ENCODE peak calls at places on chromosomes 12 and 14, in four cellular contexts. One of them, this sample, is unnamed. For H3K9me3 and H3K4me1, the result is how much of the 10 kb centered on the place peaks cover.

GRCh38 chr12:29288031-29288430 is 92.9 kb downstream of the ERGIC2 start:
- DNase-seq in H1: no peak
- DNase-seq in GM12878: no peak
- DNase-seq in HepG2: no peak
- DNase-seq in this sample: no peak

GRCh38 chr12:49323524-49324097 is 556 bp downstream of the TROAP start:
- DNase-seq in H1: no peak
- DNase-seq in GM12878: no peak
- DNase-seq in HepG2: no peak
- DNase-seq in this sample: no peak

GRCh38 chr12:12194206-12194605 is 72.6 kb downstream of the LRP6 start:
- DNase-seq in H1: no peak
- DNase-seq in GM12878: no peak
- DNase-seq in HepG2: peak
- DNase-seq in this sample: no peak

GRCh38 chr12:68482660-68483059 is 128.0 kb upstream of the RAP1B start:
- DNase-seq in H1: no peak
- DNase-seq in GM12878: peak
- DNase-seq in HepG2: no peak
- DNase-seq in this sample: no peak

GRCh38 chr14:53391631-53392030 is 238.5 kb upstream of the DDHD1 start:
- DNase-seq in H1: no peak
- DNase-seq in GM12878: no peak
- DNase-seq in HepG2: no peak
- DNase-seq in this sample: no peak

GRCh38 chr12:114903394-114903748 is 219.4 kb upstream of the TBX3 start:
- DNase-seq in H1: no peak
- DNase-seq in GM12878: no peak
- DNase-seq in HepG2: no peak
- DNase-seq in this sample: no peak

GRCh38 chr12:50201987-50202521 is 34.9 kb upstream of the CERS5 start:
- DNase-seq in H1: no peak
- DNase-seq in GM12878: no peak
- DNase-seq in HepG2: no peak
- DNase-seq in this sample: no peak

GRCh38 chr14:104316723-104317499 is 178.5 kb downstream of the KIF26A start:
- DNase-seq in H1: no peak
- DNase-seq in GM12878: no peak
- DNase-seq in HepG2: no peak
- DNase-seq in this sample: no peak

GRCh38 chr14:28297559-28297958 is 469.0 kb upstream of the FOXG1 start:
- DNase-seq in H1: no peak
- DNase-seq in GM12878: no peak
- DNase-seq in HepG2: no peak
- DNase-seq in this sample: no peak

GRCh38 chr12:132357623-132358186 is 28.3 kb upstream of the GALNT9 start:
- DNase-seq in H1: no peak
- DNase-seq in GM12878: no peak
- DNase-seq in HepG2: no peak
- DNase-seq in this sample: no peak

GRCh38 chr12:132355742-132356681 is 26.6 kb upstream of the GALNT9 start:
- DNase-seq in H1: no peak
- DNase-seq in GM12878: no peak
- DNase-seq in HepG2: no peak
- DNase-seq in this sample: no peak

GRCh38 chr12:132354211-132354981 is 25.0 kb upstream of the GALNT9 start:
- DNase-seq in H1: no peak
- DNase-seq in GM12878: no peak
- DNase-seq in HepG2: no peak
- DNase-seq in this sample: no peak

GRCh38 chr12:132354982-132355680 is 25.7 kb upstream of the GALNT9 start:
- DNase-seq in H1: no peak
- DNase-seq in GM12878: no peak
- DNase-seq in HepG2: no peak
- DNase-seq in this sample: no peak

GRCh38 chr12:132356686-132357622 is 27.6 kb upstream of the GALNT9 start:
- DNase-seq in H1: peak
- DNase-seq in GM12878: no peak
- DNase-seq in HepG2: no peak
- DNase-seq in this sample: peak
- TF ChIP-seq SUZ12 in H1: no peak
- TF ChIP-seq SUZ12 in GM12878: no peak
- TF ChIP-seq SUZ12 in HepG2: no peak
- TF ChIP-seq SUZ12 in this sample: no peak

GRCh38 chr12:38155020-38155395 is 161.6 kb upstream of the ALG10B start:
- DNase-seq in H1: no peak
- DNase-seq in GM12878: no peak
- DNase-seq in HepG2: no peak
- DNase-seq in this sample: no peak

GRCh38 chr12:38155526-38156496 is 160.8 kb upstream of the ALG10B start:
- DNase-seq in H1: no peak
- DNase-seq in GM12878: no peak
- DNase-seq in HepG2: no peak
- DNase-seq in this sample: no peak

GRCh38 chr12:38157274-38157932 is 159.2 kb upstream of the ALG10B start:
- DNase-seq in H1: no peak
- DNase-seq in GM12878: no peak
- DNase-seq in HepG2: no peak
- DNase-seq in this sample: no peak

GRCh38 chr12:38157933-38158401 is 158.6 kb upstream of the ALG10B start:
- DNase-seq in H1: no peak
- DNase-seq in GM12878: no peak
- DNase-seq in HepG2: no peak
- DNase-seq in this sample: no peak

DNA sequence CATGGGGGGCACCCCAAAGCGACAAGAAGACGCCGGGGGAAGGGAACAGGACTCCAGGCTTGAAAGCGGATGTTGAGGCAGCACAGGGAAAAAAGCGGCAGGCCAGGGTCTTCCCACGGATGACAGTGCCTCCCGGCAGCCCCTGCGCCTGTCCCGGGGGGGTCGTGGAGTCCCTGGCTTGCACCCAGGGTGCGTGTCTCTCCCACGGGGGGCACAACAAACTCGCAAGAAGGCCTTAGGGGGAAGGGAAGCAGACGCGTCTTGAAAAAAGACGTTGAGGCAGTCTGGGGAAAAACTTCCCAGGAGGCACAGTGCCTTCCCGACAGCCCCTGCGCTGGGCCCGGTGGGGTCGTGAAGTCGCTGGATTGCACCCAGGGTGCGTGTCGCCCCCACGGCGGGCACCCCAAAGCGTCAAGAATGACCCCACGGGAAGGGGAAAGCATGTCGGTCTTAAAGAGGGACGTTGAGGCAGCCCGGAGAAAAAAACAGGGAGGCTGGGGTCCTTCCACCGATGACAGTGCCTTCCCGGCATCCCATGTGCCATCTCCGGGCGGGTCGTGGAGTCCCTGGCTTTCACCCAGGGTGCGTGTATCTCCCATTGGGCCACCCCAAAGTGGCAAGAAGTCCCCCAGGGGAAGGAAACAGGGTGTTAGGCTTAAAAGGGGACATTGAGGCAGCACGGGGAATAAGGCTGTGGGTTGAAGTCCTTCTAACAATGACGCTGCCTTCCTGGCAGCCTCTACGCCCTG is 159.9 kb upstream of the ALG10B start:
- DNase-seq in H1: no peak
- DNase-seq in GM12878: no peak
- DNase-seq in HepG2: no peak
- DNase-seq in this sample: no peak
- H3K9me3 ChIP-seq in H1: half or more
- H3K9me3 ChIP-seq in GM12878: under half
- H3K9me3 ChIP-seq in HepG2: under half
- H3K9me3 ChIP-seq in this sample: under half

GRCh38 chr12:62725781-62726180 is 209.2 kb downstream of the PPM1H start:
- DNase-seq in H1: no peak
- DNase-seq in GM12878: no peak
- DNase-seq in HepG2: no peak
- DNase-seq in this sample: no peak

GRCh38 chr12:62724285-62724684 is 210.7 kb downstream of the PPM1H start:
- DNase-seq in H1: no peak
- DNase-seq in GM12878: no peak
- DNase-seq in HepG2: no peak
- DNase-seq in this sample: no peak

GRCh38 chr12:62724947-62725447 is 210.0 kb downstream of the PPM1H start:
- DNase-seq in H1: peak
- DNase-seq in GM12878: no peak
- DNase-seq in HepG2: peak
- DNase-seq in this sample: peak

GRCh38 chr12:62720661-62721330 is 214.2 kb downstream of the PPM1H start:
- DNase-seq in H1: no peak
- DNase-seq in GM12878: no peak
- DNase-seq in HepG2: no peak
- DNase-seq in this sample: no peak

DNA sequence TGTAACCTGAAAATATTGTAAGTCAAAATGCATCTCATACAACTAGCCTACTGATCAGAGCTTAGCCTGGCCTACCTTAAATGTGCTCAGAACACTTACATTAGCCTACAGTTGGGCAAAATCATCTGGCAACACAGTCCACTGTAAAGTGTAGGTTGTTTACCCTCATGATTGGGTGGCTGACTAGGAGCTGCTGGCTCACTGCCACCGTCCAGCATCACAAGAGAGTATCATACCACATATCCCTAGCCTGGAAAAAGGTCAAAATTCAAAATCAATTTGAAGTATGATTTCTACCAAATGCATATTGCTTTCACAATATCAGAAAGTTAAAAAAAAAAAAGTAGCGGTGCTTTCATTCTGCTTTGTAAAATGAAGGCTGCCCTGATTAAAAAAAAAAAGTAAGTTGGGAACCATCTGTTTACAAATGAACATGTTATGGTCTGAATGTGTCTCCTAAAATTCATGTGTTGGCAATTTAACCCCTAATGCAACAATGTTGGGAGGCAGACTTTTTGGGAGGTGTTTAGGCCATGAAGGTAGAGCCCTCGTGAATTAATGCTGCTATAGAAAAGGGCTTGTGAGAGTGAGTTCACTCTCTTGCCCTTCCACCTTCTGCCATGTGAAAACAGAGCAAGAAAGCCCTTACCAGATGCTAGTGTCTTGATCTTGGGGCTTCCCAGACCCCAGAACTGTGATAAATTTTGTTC is 211.8 kb downstream of the PPM1H start:
- DNase-seq in H1: no peak
- DNase-seq in GM12878: no peak
- DNase-seq in HepG2: no peak
- DNase-seq in this sample: no peak
- H3K4me1 ChIP-seq in H1: under half
- H3K4me1 ChIP-seq in GM12878: under half
- H3K4me1 ChIP-seq in HepG2: under half
- H3K4me1 ChIP-seq in this sample: under half

DNA sequence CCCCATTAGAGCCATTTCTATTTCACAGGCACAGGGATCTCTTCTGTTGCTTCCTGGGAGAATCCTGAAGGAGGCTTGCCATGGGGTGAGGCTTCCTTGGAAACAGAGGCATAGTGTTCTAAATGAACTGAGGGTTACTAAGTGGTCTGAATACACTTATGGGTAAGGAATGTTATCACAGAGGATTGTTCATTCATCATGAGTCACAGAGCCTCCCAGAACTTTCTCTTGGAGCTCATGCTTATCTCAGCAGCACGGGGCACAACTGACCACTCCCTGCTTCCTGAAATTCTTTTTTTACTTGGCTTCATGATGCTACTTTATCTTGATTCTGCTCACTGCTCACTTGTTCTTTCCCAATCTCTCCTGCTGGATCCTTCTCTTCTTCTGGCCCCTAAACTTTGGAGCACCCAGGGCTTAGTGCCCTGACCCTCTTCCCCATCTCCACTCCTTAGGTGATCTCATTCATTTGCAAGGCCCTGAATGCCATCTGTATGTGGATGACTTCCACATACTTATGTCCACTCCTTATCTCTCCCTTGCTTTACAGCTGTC is 57.9 kb downstream of the ANO6 start:
- DNase-seq in H1: no peak
- DNase-seq in GM12878: no peak
- DNase-seq in HepG2: peak
- DNase-seq in this sample: no peak
- TF ChIP-seq SUZ12 in H1: no peak
- TF ChIP-seq SUZ12 in GM12878: no peak
- TF ChIP-seq SUZ12 in HepG2: no peak
- TF ChIP-seq SUZ12 in this sample: no peak

GRCh38 chr14:106807493-106807892 is 1281.1 kb downstream of the TMEM121 start:
- DNase-seq in H1: no peak
- DNase-seq in GM12878: no peak
- DNase-seq in HepG2: no peak
- DNase-seq in this sample: no peak

GRCh38 chr14:106808907-106809306 is 1282.5 kb downstream of the TMEM121 start:
- DNase-seq in H1: no peak
- DNase-seq in GM12878: no peak
- DNase-seq in HepG2: no peak
- DNase-seq in this sample: no peak

GRCh38 chr14:106808458-106808857 is 1282.1 kb downstream of the TMEM121 start:
- DNase-seq in H1: no peak
- DNase-seq in GM12878: no peak
- DNase-seq in HepG2: no peak
- DNase-seq in this sample: no peak

GRCh38 chr14:106811167-106811566 is 1284.8 kb downstream of the TMEM121 start:
- DNase-seq in H1: no peak
- DNase-seq in GM12878: no peak
- DNase-seq in HepG2: no peak
- DNase-seq in this sample: no peak

DNA sequence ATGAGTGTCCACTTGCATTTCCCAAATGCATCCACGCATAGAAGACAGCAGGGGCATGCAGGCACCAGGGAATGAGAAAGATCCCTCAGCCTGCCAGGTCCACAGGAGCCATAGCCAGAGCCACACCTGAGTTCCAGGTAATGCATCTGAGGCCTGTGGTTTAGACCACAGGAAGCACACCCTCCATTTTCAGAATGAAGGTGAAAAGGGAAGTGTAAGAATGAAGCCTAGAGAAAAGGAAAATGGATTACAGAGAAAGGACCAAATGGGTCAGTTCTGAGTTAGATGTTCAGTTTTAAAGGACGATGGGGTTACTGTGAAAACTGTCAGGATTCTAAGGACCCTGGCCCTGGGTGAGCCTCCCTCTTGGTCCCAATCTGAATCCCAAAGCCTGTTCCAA is 1283.2 kb downstream of the TMEM121 start:
- DNase-seq in H1: no peak
- DNase-seq in GM12878: no peak
- DNase-seq in HepG2: no peak
- DNase-seq in this sample: no peak
- H3K9me3 ChIP-seq in H1: half or more
- H3K9me3 ChIP-seq in GM12878: under half
- H3K9me3 ChIP-seq in HepG2: under half
- H3K9me3 ChIP-seq in this sample: under half

DNA sequence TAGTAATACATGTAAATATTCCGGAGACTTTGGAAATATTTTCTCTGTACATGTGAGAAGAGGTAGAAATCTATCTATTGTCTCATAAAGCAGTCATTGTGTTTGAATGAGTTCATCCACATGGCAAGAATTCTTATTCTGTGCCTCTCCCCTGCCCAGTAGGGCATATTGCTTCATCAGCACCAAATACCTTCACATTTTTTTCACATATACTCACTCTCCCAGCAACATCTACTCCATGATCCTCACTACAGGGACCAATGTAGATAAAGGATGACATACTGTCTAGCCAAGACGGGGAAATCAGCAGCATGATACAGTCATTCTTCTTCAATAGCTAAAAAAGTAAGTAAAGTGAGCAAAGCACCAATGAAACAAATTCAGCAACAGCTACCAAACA is 1.3 kb upstream of the TAS2R14 start:
- DNase-seq in H1: no peak
- DNase-seq in GM12878: no peak
- DNase-seq in HepG2: peak
- DNase-seq in this sample: no peak
- H3K4me1 ChIP-seq in H1: under half
- H3K4me1 ChIP-seq in GM12878: under half
- H3K4me1 ChIP-seq in HepG2: under half
- H3K4me1 ChIP-seq in this sample: under half